ENCODE peak calls at places on chromosome 2, in five cellular contexts. One of them, this sample, is unnamed.

GRCh38 chr2:158984554-158985207 is 16.2 kb downstream of the TANC1 start:
- DNase-seq in GM12878: no peak
- DNase-seq in K562: no peak
- DNase-seq in HepG2: no peak
- DNase-seq in GM12891: no peak
- DNase-seq in this sample: no peak

GRCh38 chr2:111634050-111634784 is 249.8 kb downstream of the ANAPC1 start:
- DNase-seq in K562: no peak
- DNase-seq in GM12878: no peak
- DNase-seq in HepG2: no peak
- DNase-seq in GM12891: no peak
- DNase-seq in this sample: no peak

GRCh38 chr2:12479042-12479601 is 237.6 kb upstream of the TRIB2 start:
- DNase-seq in K562: peak; percentile 19
- DNase-seq in GM12891: no peak
- DNase-seq in GM12878: no peak
- DNase-seq in HepG2: no peak
- DNase-seq in this sample: no peak

GRCh38 chr2:241381872-241382271 is 25.8 kb downstream of the FARP2 start:
- DNase-seq in GM12891: no peak
- DNase-seq in GM12878: no peak
- DNase-seq in K562: no peak
- DNase-seq in HepG2: no peak
- DNase-seq in this sample: no peak

GRCh38 chr2:239455436-239456203 is 54.8 kb upstream of the HDAC4 start:
- DNase-seq in GM12878: no peak
- DNase-seq in K562: no peak
- DNase-seq in HepG2: no peak
- DNase-seq in GM12891: no peak
- DNase-seq in this sample: no peak

GRCh38 chr2:134926231-134926931 is 7.8 kb downstream of the CCNT2 start:
- DNase-seq in HepG2: peak; percentile 21
- DNase-seq in K562: no peak
- DNase-seq in GM12891: no peak
- DNase-seq in GM12878: no peak
- DNase-seq in this sample: no peak

GRCh38 chr2:218367415-218368149 is 10.9 kb downstream of the CATIP start:
- DNase-seq in GM12891: peak; percentile 90
- DNase-seq in GM12878: peak; percentile 51
- DNase-seq in HepG2: no peak
- DNase-seq in K562: peak; percentile 92
- DNase-seq in this sample: peak; percentile 96

GRCh38 chr2:112713926-112714325 is 6.9 kb upstream of the NT5DC4 start:
- DNase-seq in HepG2: no peak
- DNase-seq in GM12891: no peak
- DNase-seq in K562: no peak
- DNase-seq in GM12878: no peak
- DNase-seq in this sample: no peak

GRCh38 chr2:207438414-207439126 is 91.2 kb upstream of the CREB1 start:
- DNase-seq in GM12878: no peak
- DNase-seq in GM12891: no peak
- DNase-seq in K562: no peak
- DNase-seq in HepG2: no peak
- DNase-seq in this sample: no peak

GRCh38 chr2:165911231-165911630 is 42.3 kb downstream of the TTC21B start:
- DNase-seq in K562: no peak
- DNase-seq in HepG2: no peak
- DNase-seq in GM12891: no peak
- DNase-seq in GM12878: no peak
- DNase-seq in this sample: no peak

GRCh38 chr2:192729369-192729768 is 534.6 kb upstream of the TMEFF2 start:
- DNase-seq in GM12891: no peak
- DNase-seq in HepG2: no peak
- DNase-seq in K562: no peak
- DNase-seq in GM12878: no peak
- DNase-seq in this sample: no peak

GRCh38 chr2:141055526-141055925 is 1075.3 kb downstream of the LRP1B start:
- DNase-seq in HepG2: no peak
- DNase-seq in K562: no peak
- DNase-seq in GM12891: no peak
- DNase-seq in GM12878: no peak
- DNase-seq in this sample: no peak

GRCh38 chr2:73257021-73257420 is 22.9 kb downstream of the CCT7 start:
- DNase-seq in K562: no peak
- DNase-seq in GM12878: no peak
- DNase-seq in GM12891: no peak
- DNase-seq in HepG2: no peak
- DNase-seq in this sample: no peak

GRCh38 chr2:224904390-224904789 is 137.9 kb downstream of the DOCK10 start:
- DNase-seq in GM12878: no peak
- DNase-seq in HepG2: no peak
- DNase-seq in K562: no peak
- DNase-seq in GM12891: no peak
- DNase-seq in this sample: no peak

GRCh38 chr2:25379535-25379934 is 37.8 kb upstream of the DNMT3A start:
- DNase-seq in K562: no peak
- DNase-seq in GM12878: no peak
- DNase-seq in HepG2: no peak
- DNase-seq in GM12891: no peak
- DNase-seq in this sample: no peak

GRCh38 chr2:157526070-157526469 is 82.2 kb upstream of the CYTIP start:
- DNase-seq in HepG2: no peak
- DNase-seq in K562: no peak
- DNase-seq in GM12891: no peak
- DNase-seq in GM12878: no peak
- DNase-seq in this sample: no peak

GRCh38 chr2:233856184-233856583 is 1.8 kb upstream of the HJURP start:
- DNase-seq in HepG2: no peak
- DNase-seq in GM12891: no peak
- DNase-seq in GM12878: no peak
- DNase-seq in K562: no peak
- DNase-seq in this sample: no peak

GRCh38 chr2:32938934-32939333 is 7.8 kb upstream of the LTBP1 start:
- DNase-seq in GM12891: no peak
- DNase-seq in GM12878: no peak
- DNase-seq in HepG2: no peak
- DNase-seq in K562: no peak
- DNase-seq in this sample: no peak

GRCh38 chr2:185255566-185255965 is 483.0 kb upstream of the FSIP2 start:
- DNase-seq in K562: no peak
- DNase-seq in GM12878: no peak
- DNase-seq in HepG2: peak; percentile 28
- DNase-seq in GM12891: no peak
- DNase-seq in this sample: no peak

GRCh38 chr2:218980800-218981389 is 4.1 kb downstream of the FEV start:
- DNase-seq in HepG2: no peak
- DNase-seq in K562: no peak
- DNase-seq in GM12891: peak; percentile 21
- DNase-seq in GM12878: no peak
- DNase-seq in this sample: no peak

GRCh38 chr2:113251118-113251517 is 27.6 kb downstream of the PAX8 start:
- DNase-seq in HepG2: no peak
- DNase-seq in GM12891: no peak
- DNase-seq in K562: peak; percentile 60
- DNase-seq in GM12878: no peak
- DNase-seq in this sample: no peak

GRCh38 chr2:85549826-85550225 is 10.9 kb downstream of the MAT2A start:
- DNase-seq in HepG2: no peak
- DNase-seq in GM12891: no peak
- DNase-seq in K562: no peak
- DNase-seq in GM12878: no peak
- DNase-seq in this sample: no peak

GRCh38 chr2:207446653-207447052 is 83.1 kb upstream of the CREB1 start:
- DNase-seq in HepG2: no peak
- DNase-seq in GM12891: no peak
- DNase-seq in K562: no peak
- DNase-seq in GM12878: no peak
- DNase-seq in this sample: no peak

GRCh38 chr2:67108231-67108630 is 288.9 kb upstream of the ETAA1 start:
- DNase-seq in HepG2: no peak
- DNase-seq in GM12878: no peak
- DNase-seq in GM12891: no peak
- DNase-seq in K562: no peak
- DNase-seq in this sample: no peak

GRCh38 chr2:219497495-219498279 is 1.0 kb upstream of the GMPPA start:
- DNase-seq in GM12891: no peak
- DNase-seq in HepG2: peak; percentile 38
- DNase-seq in K562: peak; percentile 87
- DNase-seq in GM12878: no peak
- DNase-seq in this sample: peak; percentile 57

GRCh38 chr2:235706496-235706895 is 212.7 kb downstream of the AGAP1 start:
- DNase-seq in K562: no peak
- DNase-seq in GM12891: no peak
- DNase-seq in GM12878: no peak
- DNase-seq in HepG2: no peak
- DNase-seq in this sample: no peak

GRCh38 chr2:135817946-135818345 is 19.0 kb downstream of the LCT start:
- DNase-seq in GM12878: no peak
- DNase-seq in GM12891: no peak
- DNase-seq in K562: no peak
- DNase-seq in HepG2: no peak
- DNase-seq in this sample: no peak

GRCh38 chr2:234427081-234428058 is 69.5 kb downstream of the ARL4C start:
- DNase-seq in K562: no peak
- DNase-seq in GM12878: no peak
- DNase-seq in HepG2: no peak
- DNase-seq in GM12891: no peak
- DNase-seq in this sample: no peak

GRCh38 chr2:38740851-38741541 is 10.2 kb downstream of the SRSF7 start:
- DNase-seq in GM12878: no peak
- DNase-seq in HepG2: peak; percentile 60
- DNase-seq in K562: peak; percentile 37
- DNase-seq in GM12891: no peak
- DNase-seq in this sample: no peak

GRCh38 chr2:172012688-172013358 is 13.1 kb downstream of the METAP1D start:
- DNase-seq in GM12878: no peak
- DNase-seq in GM12891: no peak
- DNase-seq in K562: no peak
- DNase-seq in HepG2: peak; percentile 33
- DNase-seq in this sample: no peak

GRCh38 chr2:191115391-191115790 is 35.4 kb downstream of the STAT4 start:
- DNase-seq in GM12891: no peak
- DNase-seq in GM12878: peak; percentile 38
- DNase-seq in K562: no peak
- DNase-seq in HepG2: no peak
- DNase-seq in this sample: no peak

GRCh38 chr2:238095143-238095542 is 5.0 kb upstream of the ESPNL start:
- DNase-seq in GM12891: no peak
- DNase-seq in K562: no peak
- DNase-seq in HepG2: no peak
- DNase-seq in GM12878: no peak
- DNase-seq in this sample: no peak

GRCh38 chr2:72669121-72669520 is 156.7 kb downstream of the EXOC6B start:
- DNase-seq in HepG2: no peak
- DNase-seq in K562: no peak
- DNase-seq in GM12891: no peak
- DNase-seq in GM12878: no peak
- DNase-seq in this sample: no peak

GRCh38 chr2:26715528-26716270 is 23.2 kb downstream of the KCNK3 start:
- DNase-seq in GM12891: no peak
- DNase-seq in K562: no peak
- DNase-seq in GM12878: no peak
- DNase-seq in HepG2: no peak
- DNase-seq in this sample: no peak
- TF ChIP-seq TAF1 in GM12891: no peak
- TF ChIP-seq TAF1 in K562: no peak
- TF ChIP-seq TAF1 in GM12878: no peak
- TF ChIP-seq TAF1 in HepG2: no peak
- TF ChIP-seq TAF1 in this sample: no peak

GRCh38 chr2:102356381-102356712 is 751 bp downstream of the IL18R1 start:
- DNase-seq in GM12878: no peak
- DNase-seq in K562: no peak
- DNase-seq in GM12891: no peak
- DNase-seq in HepG2: no peak
- DNase-seq in this sample: no peak

GRCh38 chr2:102356741-102357140 is 1.1 kb downstream of the IL18R1 start:
- DNase-seq in HepG2: no peak
- DNase-seq in GM12891: no peak
- DNase-seq in K562: no peak
- DNase-seq in GM12878: no peak
- DNase-seq in this sample: no peak

GRCh38 chr2:102358496-102358895 is 2.9 kb downstream of the IL18R1 start:
- DNase-seq in GM12891: no peak
- DNase-seq in K562: no peak
- DNase-seq in GM12878: no peak
- DNase-seq in HepG2: no peak
- DNase-seq in this sample: no peak

GRCh38 chr2:102357975-102358374 is 2.4 kb downstream of the IL18R1 start:
- DNase-seq in HepG2: no peak
- DNase-seq in K562: no peak
- DNase-seq in GM12891: no peak
- DNase-seq in GM12878: peak; percentile 53
- DNase-seq in this sample: no peak

DNA sequence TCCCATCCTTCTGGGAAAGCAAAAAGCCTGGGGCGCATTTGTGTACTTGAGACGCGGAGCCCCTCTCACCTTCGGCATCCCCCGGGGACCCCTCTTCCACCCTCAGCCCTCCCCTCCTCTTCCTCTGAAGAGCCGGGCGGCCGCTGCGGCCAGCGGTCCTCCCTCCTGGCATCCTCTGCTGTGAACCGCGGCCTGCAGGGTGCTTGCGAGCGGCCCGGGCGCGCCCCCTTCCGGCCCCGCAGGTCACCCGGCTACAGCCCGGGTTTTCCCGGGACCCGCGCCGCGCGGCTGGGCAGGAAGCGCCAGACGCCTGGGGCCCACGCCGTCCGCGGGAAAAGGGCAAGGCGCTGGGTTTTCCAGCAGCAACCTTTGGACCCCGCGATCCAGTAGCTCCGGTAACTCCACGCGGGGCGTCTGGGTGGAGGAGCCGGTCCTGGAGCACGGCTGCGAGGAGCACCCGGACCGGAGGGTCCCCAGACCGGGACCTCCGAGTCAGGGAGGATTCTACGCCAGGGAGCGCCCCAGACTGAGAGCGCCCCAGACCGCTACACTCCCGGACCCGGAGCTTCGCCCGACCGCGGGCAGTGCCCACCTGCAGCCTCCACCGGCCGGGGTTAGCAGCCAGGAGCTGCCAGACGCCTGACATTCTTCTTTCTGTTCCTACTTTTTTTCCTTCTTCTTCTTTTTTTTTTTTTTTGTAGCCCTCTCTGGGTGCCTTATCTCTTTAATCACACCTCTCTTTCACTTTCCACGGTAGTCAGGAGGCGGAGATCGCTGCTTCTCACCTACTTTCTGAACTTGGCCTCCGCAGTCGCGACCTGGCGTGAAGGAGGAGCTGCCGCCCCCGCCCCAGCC is at the start of gene IL18R1:
- DNase-seq in GM12891: peak; percentile 42
- DNase-seq in GM12878: peak; percentile 42
- DNase-seq in K562: peak; percentile 82
- DNase-seq in HepG2: peak; percentile 53
- DNase-seq in this sample: peak; percentile 40
- TF ChIP-seq POLR2AphosphoS5 in GM12891: no peak
- TF ChIP-seq POLR2AphosphoS5 in GM12878: no peak
- TF ChIP-seq POLR2AphosphoS5 in K562: no peak
- TF ChIP-seq POLR2AphosphoS5 in HepG2: no peak
- TF ChIP-seq POLR2AphosphoS5 in this sample: no peak

GRCh38 chr2:40395169-40396023 is 56.5 kb downstream of the SLC8A1 start:
- DNase-seq in GM12878: no peak
- DNase-seq in K562: no peak
- DNase-seq in HepG2: no peak
- DNase-seq in GM12891: no peak
- DNase-seq in this sample: no peak
- TF ChIP-seq TAF1 in GM12878: no peak
- TF ChIP-seq TAF1 in K562: no peak
- TF ChIP-seq TAF1 in HepG2: no peak
- TF ChIP-seq TAF1 in GM12891: no peak
- TF ChIP-seq TAF1 in this sample: no peak

GRCh38 chr2:98479959-98480524 is 35.4 kb downstream of the INPP4A start:
- DNase-seq in GM12891: no peak
- DNase-seq in HepG2: no peak
- DNase-seq in GM12878: no peak
- DNase-seq in K562: no peak
- DNase-seq in this sample: no peak
- TF ChIP-seq POLR2AphosphoS5 in GM12891: no peak
- TF ChIP-seq POLR2AphosphoS5 in HepG2: no peak
- TF ChIP-seq POLR2AphosphoS5 in GM12878: no peak
- TF ChIP-seq POLR2AphosphoS5 in K562: no peak
- TF ChIP-seq POLR2AphosphoS5 in this sample: no peak